ENCODE peak calls at places on chromosomes 4 and X, in five cellular contexts. P, G, F, N and U are unnamed samples.
A peak's percentile ranks its signal among the peaks of the same experiment; 100 is the strongest.

GRCh38 chr4:101158136-101158485 is 189.2 kb downstream of the PPP3CA start:
- DNase-seq in P (no peak), G (no peak), F (no peak), N (no peak), U (no peak)

GRCh38 chrX:135740683-135741149 is 27.3 kb downstream of the CT45A3 start:
- DNase-seq in P (no peak), G (peak; percentile 44), F (no peak), N (no peak), U (no peak)

GRCh38 chrX:1535241-1536041 is 1.5 kb downstream of the P2RY8 start:
- DNase-seq in P (peak; percentile 21), G (no peak), F (no peak), N (no peak), U (no peak)

GRCh38 chrX:124348152-124348551 is 1.8 kb downstream of the SH2D1A start:
- DNase-seq in P (no peak), G (no peak), F (no peak), N (no peak), U (peak; percentile 21)

GRCh38 chr4:175450446-175450845 is 361.6 kb downstream of the GPM6A start:
- DNase-seq in P (no peak), G (no peak), F (no peak), N (no peak), U (peak; percentile 35)

GRCh38 chr4:141711211-141711610 is 74.8 kb downstream of the IL15 start:
- DNase-seq in P (no peak), G (peak; percentile 7), F (no peak), N (peak; percentile 26), U (peak; percentile 8)

GRCh38 chrX:19793471-19793870 is 93.9 kb downstream of the SH3KBP1 start:
- DNase-seq in P (no peak), G (peak; percentile 33), F (no peak), N (no peak), U (peak; percentile 11)

GRCh38 chr4:1199556-1200331 is 27.4 kb upstream of the SPON2 start:
- DNase-seq in P (no peak), G (no peak), F (no peak), N (no peak), U (no peak)

GRCh38 chr4:48167538-48168263 is 33.7 kb upstream of the TXK start:
- DNase-seq in P (no peak), G (no peak), F (no peak), N (no peak), U (no peak)

GRCh38 chr4:143230683-143231082 is 46.0 kb downstream of the USP38 start:
- DNase-seq in P (no peak), G (no peak), F (no peak), N (no peak), U (no peak)

GRCh38 chr4:188295899-188296298 is 156.7 kb downstream of the TRIML1 start:
- DNase-seq in P (no peak), G (peak; percentile 52), F (peak; percentile 25), N (peak; percentile 94), U (peak; percentile 36)

GRCh38 chrX:131792789-131793462 is 230.2 kb upstream of the STK26 start:
- DNase-seq in P (peak; percentile 56), G (peak; percentile 30), F (peak; percentile 54), N (peak; percentile 75), U (peak; percentile 84)

GRCh38 chrX:261167-261857 is 19.9 kb upstream of the PLCXD1 start:
- DNase-seq in P (no peak), G (no peak), F (no peak), N (peak; percentile 29), U (peak; percentile 24)

GRCh38 chr4:9703391-9703790 is 78.0 kb upstream of the DRD5 start:
- DNase-seq in P (peak; percentile 12), G (peak; percentile 32), F (no peak), N (no peak), U (peak; percentile 34)